ENCODE peak calls at places on chromosome 19, in nine cellular contexts. Z is foreskin fibroblast, S is tibial nerve, G is HFF-Myc, U is body of pancreas, E is fibroblast of pulmonary artery, C is HL-60, H is kidney, F is RWPE2. I is an unnamed sample.

GRCh38 chr19:6802336-6803035 is 30.0 kb downstream of the VAV1 start:
- DNase-seq in E (no peak), C (peak), U (peak), H (no peak), F (no peak), S (peak), Z (no peak), G (no peak), I (no peak)

GRCh38 chr19:37506387-37507166 is at the start of gene ZNF793:
- DNase-seq in S (peak), C (peak), U (peak), Z (peak), H (peak), F (peak), G (no peak), E (peak), I (peak)

GRCh38 chr19:40928859-40929258 is 46.8 kb upstream of the CYP2A7 start:
- DNase-seq in U (no peak), F (no peak), S (no peak), H (no peak), Z (no peak), C (no peak), E (peak), G (no peak), I (no peak)

GRCh38 chr19:45599286-45599685 is 2.7 kb downstream of the GPR4 start:
- DNase-seq in H (no peak), S (no peak), E (no peak), C (no peak), U (no peak), G (no peak), Z (no peak), F (no peak), I (no peak)

GRCh38 chr19:45340899-45341453 is 426 bp downstream of the KLC3 start:
- DNase-seq in U (peak), Z (peak), G (no peak), E (no peak), H (no peak), S (no peak), C (no peak), F (no peak), I (no peak)

GRCh38 chr19:47444388-47444821 is 25.1 kb upstream of the MEIS3 start:
- DNase-seq in H (no peak), U (no peak), F (no peak), Z (no peak), E (no peak), S (no peak), G (no peak), C (no peak), I (no peak)

GRCh38 chr19:19501798-19502197 is 13.6 kb downstream of the TSSK6 start:
- DNase-seq in E (no peak), F (no peak), S (no peak), U (no peak), Z (no peak), C (no peak), H (peak), G (no peak), I (no peak)

GRCh38 chr19:44722131-44723121 is 23.5 kb downstream of the CEACAM16 start:
- DNase-seq in E (no peak), C (peak), G (no peak), F (no peak), Z (no peak), S (no peak), U (no peak), H (no peak), I (no peak)

GRCh38 chr19:23823952-23824389 is 65.3 kb upstream of the ZNF681 start:
- DNase-seq in F (no peak), S (no peak), U (no peak), C (peak), H (no peak), Z (no peak), E (no peak), G (no peak), I (peak)

DNA sequence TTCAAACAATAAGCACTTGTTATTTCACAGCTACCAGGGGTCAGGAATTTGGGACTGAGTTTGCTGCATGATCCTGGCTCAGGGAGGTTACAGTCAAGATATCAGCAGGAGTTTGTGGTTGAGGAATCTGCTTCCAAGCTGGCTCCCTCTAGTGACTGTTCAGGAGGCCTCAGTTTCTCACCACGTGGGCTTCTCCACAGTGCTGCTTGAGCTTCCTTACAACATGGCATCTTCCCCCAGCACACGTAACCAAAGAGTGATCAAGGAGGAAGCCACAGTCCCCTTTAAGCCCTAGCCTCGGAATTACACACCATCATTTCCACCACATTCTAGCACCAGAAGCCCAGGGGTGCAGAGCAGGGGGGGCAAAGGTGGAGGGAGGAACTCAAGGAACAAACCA is 28.8 kb downstream of the CELF5 start:
- DNase-seq in U (no peak), F (no peak), S (no peak), Z (no peak), E (no peak), G (no peak), H (no peak), C (no peak), I (no peak)
- TF ChIP-seq CTCF in U (no peak), F (no peak), S (no peak), Z (no peak), E (no peak), G (no peak), H (no peak), C (no peak), I (no peak)

GRCh38 chr19:42249769-42250168 is 5.2 kb downstream of the ERF start:
- DNase-seq in C (no peak), F (no peak), H (no peak), E (no peak), U (no peak), Z (no peak), G (no peak), S (no peak), I (no peak)

GRCh38 chr19:42250249-42250665 is 4.7 kb downstream of the ERF start:
- DNase-seq in E (no peak), C (no peak), U (no peak), S (no peak), F (no peak), H (peak), G (no peak), Z (no peak), I (no peak)

GRCh38 chr19:42250666-42251531 is 4.0 kb downstream of the ERF start:
- DNase-seq in E (peak), C (no peak), F (no peak), Z (no peak), H (peak), G (no peak), U (no peak), S (no peak), I (no peak)

GRCh38 chr19:42252365-42253244 is 2.3 kb downstream of the ERF start:
- DNase-seq in F (no peak), G (no peak), U (peak), S (no peak), C (peak), E (peak), Z (peak), H (peak), I (no peak)

DNA sequence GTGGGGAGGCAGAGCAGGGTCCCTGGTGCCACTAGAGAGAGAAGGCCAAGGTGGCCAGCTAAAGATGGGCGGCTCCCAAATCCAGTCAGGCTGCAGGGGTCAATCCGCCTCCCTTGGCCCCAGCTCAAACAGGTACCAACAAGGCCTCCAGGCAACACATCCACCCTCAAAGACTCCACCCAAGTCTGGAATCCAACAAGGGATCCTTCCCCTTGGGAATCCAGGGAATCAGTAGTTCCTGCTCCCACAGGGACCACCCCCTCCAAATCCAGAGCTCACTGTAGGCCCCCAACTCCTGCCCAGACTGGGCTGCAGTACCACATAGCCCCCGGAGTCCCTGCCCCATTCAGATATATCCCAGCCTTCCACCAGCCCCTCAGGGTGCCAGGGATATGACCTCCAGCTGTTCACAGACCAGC is 3.3 kb downstream of the ERF start:
- DNase-seq in U (no peak), H (no peak), E (no peak), G (no peak), S (no peak), F (no peak), C (no peak), Z (no peak), I (no peak)
- H3K4me3 ChIP-seq in U (no peak), H (peak), E (peak), G (peak), S (peak), F (peak), C (no peak), Z (peak), I (no peak)

DNA sequence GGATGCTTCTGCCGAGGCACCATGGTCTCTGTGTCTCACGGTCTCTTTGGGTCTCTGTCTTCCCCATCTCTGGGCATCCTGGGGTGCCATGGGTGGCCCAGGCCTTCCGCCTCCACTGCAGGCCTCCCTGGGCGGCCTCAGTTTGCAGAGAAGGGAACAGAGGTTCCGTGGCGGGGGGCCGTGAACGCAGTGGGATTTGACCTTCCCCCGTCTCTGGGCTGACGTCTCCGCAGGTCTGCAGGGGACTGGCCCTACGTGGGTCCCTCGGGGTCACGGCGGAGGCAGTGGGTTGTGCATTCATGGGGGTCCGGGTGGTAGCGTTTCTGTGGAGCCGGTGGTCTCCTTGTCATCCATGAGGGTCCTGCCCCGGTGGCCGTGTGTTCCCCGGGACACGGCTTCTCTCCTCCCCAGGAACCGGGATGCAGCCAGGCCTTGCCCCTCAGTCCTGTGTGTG is 4.6 kb downstream of the EFNA2 start:
- DNase-seq in C (no peak), U (no peak), H (peak), E (no peak), Z (no peak), F (no peak), G (no peak), S (no peak), I (no peak)
- TF ChIP-seq CTCF in C (no peak), U (no peak), H (no peak), E (no peak), Z (no peak), F (no peak), G (no peak), S (no peak), I (no peak)

GRCh38 chr19:35205733-35206323 is 22.7 kb downstream of the FAM187B start:
- DNase-seq in H (no peak), G (no peak), S (no peak), E (no peak), Z (no peak), U (no peak), F (no peak), C (no peak), I (no peak)

GRCh38 chr19:35204799-35205732 is 23.5 kb downstream of the FAM187B start:
- DNase-seq in G (no peak), H (no peak), U (no peak), S (peak), F (no peak), Z (no peak), C (no peak), E (no peak), I (no peak)

GRCh38 chr19:35206379-35206778 is 22.2 kb downstream of the FAM187B start:
- DNase-seq in E (no peak), G (no peak), C (no peak), S (no peak), H (no peak), U (no peak), Z (no peak), F (no peak), I (no peak)

GRCh38 chr19:35199481-35199880 is 29.1 kb downstream of the FAM187B start:
- DNase-seq in C (no peak), U (no peak), S (no peak), E (no peak), Z (no peak), G (no peak), F (no peak), H (no peak), I (no peak)

DNA sequence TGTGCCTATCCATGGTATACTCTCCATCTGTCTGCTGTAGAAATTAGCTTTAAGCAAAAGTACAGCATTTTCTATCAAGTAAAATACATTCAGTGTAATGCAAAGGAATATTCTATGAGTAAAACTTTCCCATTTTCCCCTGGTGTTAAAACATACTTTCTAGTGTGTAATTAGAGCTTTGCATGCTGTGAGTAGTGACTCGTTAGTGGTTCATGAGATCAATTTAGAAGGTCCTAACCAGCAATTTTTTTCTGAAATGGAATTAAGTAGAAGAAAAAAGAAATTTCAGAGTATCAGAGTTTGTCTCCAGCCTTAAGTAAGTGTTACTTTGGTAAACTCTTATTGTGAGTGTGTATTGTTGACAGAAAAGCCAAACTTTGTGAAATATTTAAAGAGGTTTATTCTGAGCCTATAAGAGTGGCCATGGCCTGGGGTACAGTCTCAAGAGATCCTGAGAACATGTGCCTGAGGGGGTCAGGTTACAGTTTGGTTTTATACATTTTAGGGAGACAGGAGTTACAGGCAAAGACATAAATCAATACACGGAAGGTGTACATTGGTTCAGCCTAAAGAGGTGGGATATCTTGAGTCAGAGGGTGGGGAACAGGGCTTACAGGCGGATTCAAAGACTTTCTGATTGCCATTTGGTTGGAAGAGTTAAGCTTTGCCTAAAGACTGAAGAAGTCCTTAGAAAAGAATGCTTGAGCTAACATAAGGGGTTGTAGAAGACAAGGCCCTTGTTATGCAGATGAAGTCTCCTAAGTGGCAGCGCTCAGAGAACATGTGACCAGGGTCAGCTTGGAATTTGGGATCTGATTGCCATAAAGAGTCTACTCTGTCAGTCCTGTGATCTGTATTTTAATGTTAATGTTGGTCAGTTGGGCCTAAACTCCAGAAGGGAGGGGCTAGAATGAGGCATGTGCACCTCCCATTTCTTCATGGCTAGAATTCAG is 25.5 kb downstream of the FAM187B start:
- DNase-seq in H (no peak), C (no peak), Z (no peak), F (no peak), G (no peak), E (no peak), S (no peak), U (no peak), I (no peak)
- H3K4me3 ChIP-seq in H (no peak), C (no peak), Z (no peak), F (no peak), G (no peak), E (no peak), S (no peak), U (no peak), I (no peak)

GRCh38 chr19:4229179-4229931 is at the start of gene EBI3:
- DNase-seq in H (no peak), E (peak), U (no peak), C (no peak), Z (peak), S (peak), F (no peak), G (no peak), I (no peak)

GRCh38 chr19:4234142-4234861 is 5.0 kb downstream of the EBI3 start:
- DNase-seq in Z (no peak), U (no peak), E (no peak), C (no peak), F (no peak), H (no peak), G (no peak), S (no peak), I (no peak)

GRCh38 chr19:4232614-4233281 is 3.4 kb downstream of the EBI3 start:
- DNase-seq in H (no peak), E (no peak), S (no peak), F (no peak), U (no peak), G (no peak), C (no peak), Z (no peak), I (no peak)

GRCh38 chr19:4234862-4235201 is 5.5 kb downstream of the EBI3 start:
- DNase-seq in Z (no peak), E (no peak), S (no peak), G (no peak), U (no peak), C (no peak), H (no peak), F (no peak), I (no peak)

GRCh38 chr19:4233282-4233853 is 4.0 kb downstream of the EBI3 start:
- DNase-seq in S (peak), U (peak), C (no peak), Z (no peak), F (no peak), H (no peak), E (peak), G (no peak), I (no peak)
- TF ChIP-seq CTCF in S (peak), U (no peak), C (peak), Z (peak), F (peak), H (peak), E (peak), G (peak), I (peak)

GRCh38 chr19:2488942-2489731 is 13.2 kb downstream of the GADD45B start:
- DNase-seq in F (no peak), E (peak), H (peak), C (no peak), S (no peak), G (no peak), U (peak), Z (no peak), I (no peak)

GRCh38 chr19:2485428-2485827 is 9.5 kb downstream of the GADD45B start:
- DNase-seq in F (no peak), E (no peak), Z (no peak), U (no peak), C (no peak), G (no peak), H (no peak), S (no peak), I (no peak)

GRCh38 chr19:2487780-2488330 is 11.9 kb downstream of the GADD45B start:
- DNase-seq in G (no peak), F (no peak), Z (no peak), S (no peak), E (no peak), H (peak), C (no peak), U (no peak), I (no peak)

GRCh38 chr19:2488405-2488941 is 12.5 kb downstream of the GADD45B start:
- DNase-seq in U (no peak), E (no peak), Z (no peak), S (no peak), H (no peak), C (no peak), G (no peak), F (no peak), I (no peak)

GRCh38 chr19:2487090-2487489 is 11.2 kb downstream of the GADD45B start:
- DNase-seq in G (no peak), Z (no peak), U (no peak), F (no peak), H (no peak), C (no peak), S (no peak), E (no peak), I (no peak)
- H3K4me3 ChIP-seq in G (no peak), Z (no peak), U (no peak), F (no peak), H (no peak), C (no peak), S (no peak), E (no peak), I (no peak)

I was measured in LNCaP clone FGC.